ENCODE peak calls at places on chromosomes 7 and 10, in six cellular contexts. One of them, this sample, is unnamed.

GRCh38 chr10:100370976-100371706 is 24.1 kb downstream of the SCD start:
- DNase-seq in GM12878: peak
- DNase-seq in H1: peak
- DNase-seq in HepG2: peak
- DNase-seq in SK-N-SH: no peak
- DNase-seq in K562: peak
- DNase-seq in this sample: no peak

GRCh38 chr10:36446873-36447272 is 678.5 kb upstream of the ANKRD30A start:
- DNase-seq in HepG2: no peak
- DNase-seq in SK-N-SH: peak
- DNase-seq in H1: no peak
- DNase-seq in K562: no peak
- DNase-seq in GM12878: no peak
- DNase-seq in this sample: no peak

GRCh38 chr10:95831515-95831914 is 75.6 kb downstream of the ENTPD1 start:
- DNase-seq in SK-N-SH: no peak
- DNase-seq in H1: no peak
- DNase-seq in HepG2: no peak
- DNase-seq in K562: no peak
- DNase-seq in GM12878: no peak
- DNase-seq in this sample: no peak

GRCh38 chr10:50740351-50740688 is 584 bp downstream of the ASAH2B start:
- DNase-seq in H1: no peak
- DNase-seq in GM12878: peak
- DNase-seq in SK-N-SH: no peak
- DNase-seq in HepG2: peak
- DNase-seq in K562: no peak
- DNase-seq in this sample: no peak

GRCh38 chr10:773562-774161 is 84.2 kb upstream of the DIP2C start:
- DNase-seq in GM12878: no peak
- DNase-seq in SK-N-SH: no peak
- DNase-seq in H1: no peak
- DNase-seq in K562: no peak
- DNase-seq in HepG2: no peak
- DNase-seq in this sample: no peak

GRCh38 chr7:106979551-106980357 is 64.8 kb upstream of the PRKAR2B start:
- DNase-seq in H1: no peak
- DNase-seq in SK-N-SH: no peak
- DNase-seq in GM12878: no peak
- DNase-seq in HepG2: no peak
- DNase-seq in K562: peak
- DNase-seq in this sample: no peak

GRCh38 chr7:52482076-52482475 is 553.4 kb upstream of the POM121L12 start:
- DNase-seq in H1: no peak
- DNase-seq in HepG2: no peak
- DNase-seq in SK-N-SH: no peak
- DNase-seq in GM12878: no peak
- DNase-seq in K562: no peak
- DNase-seq in this sample: no peak

GRCh38 chr10:125768217-125768616 is 7.4 kb downstream of the MMP21 start:
- DNase-seq in H1: no peak
- DNase-seq in SK-N-SH: peak
- DNase-seq in GM12878: no peak
- DNase-seq in HepG2: no peak
- DNase-seq in K562: peak
- DNase-seq in this sample: no peak

GRCh38 chr7:96040250-96040772 is 268.0 kb downstream of the DYNC1I1 start:
- DNase-seq in K562: no peak
- DNase-seq in GM12878: no peak
- DNase-seq in SK-N-SH: peak
- DNase-seq in H1: no peak
- DNase-seq in HepG2: no peak
- DNase-seq in this sample: no peak

GRCh38 chr10:76651148-76651547 is 986.5 kb downstream of the KCNMA1 start:
- DNase-seq in GM12878: no peak
- DNase-seq in HepG2: no peak
- DNase-seq in SK-N-SH: no peak
- DNase-seq in K562: no peak
- DNase-seq in H1: no peak
- DNase-seq in this sample: no peak

GRCh38 chr7:43625453-43625852 is 42.5 kb downstream of the STK17A start:
- DNase-seq in HepG2: no peak
- DNase-seq in H1: no peak
- DNase-seq in GM12878: no peak
- DNase-seq in K562: no peak
- DNase-seq in SK-N-SH: no peak
- DNase-seq in this sample: no peak

GRCh38 chr10:126227762-126228134 is 160.5 kb downstream of the ADAM12 start:
- DNase-seq in SK-N-SH: no peak
- DNase-seq in HepG2: no peak
- DNase-seq in GM12878: no peak
- DNase-seq in K562: no peak
- DNase-seq in H1: no peak
- DNase-seq in this sample: no peak

GRCh38 chr7:79282051-79282694 is 171.3 kb downstream of the MAGI2 start:
- DNase-seq in GM12878: no peak
- DNase-seq in HepG2: no peak
- DNase-seq in SK-N-SH: peak
- DNase-seq in K562: no peak
- DNase-seq in H1: no peak
- DNase-seq in this sample: peak

GRCh38 chr7:26182706-26183105 is 17.8 kb downstream of the HNRNPA2B1 start:
- DNase-seq in H1: no peak
- DNase-seq in K562: no peak
- DNase-seq in HepG2: no peak
- DNase-seq in SK-N-SH: no peak
- DNase-seq in GM12878: no peak
- DNase-seq in this sample: no peak

GRCh38 chr10:23294638-23295247 is 49.9 kb downstream of the C10orf67 start:
- DNase-seq in GM12878: no peak
- DNase-seq in HepG2: no peak
- DNase-seq in H1: no peak
- DNase-seq in SK-N-SH: peak
- DNase-seq in K562: no peak
- DNase-seq in this sample: no peak

GRCh38 chr10:118865998-118866778 is 111.4 kb upstream of the CACUL1 start:
- DNase-seq in K562: no peak
- DNase-seq in H1: no peak
- DNase-seq in HepG2: peak
- DNase-seq in SK-N-SH: peak
- DNase-seq in GM12878: no peak
- DNase-seq in this sample: no peak

GRCh38 chr7:66751945-66752344 is 11.4 kb downstream of the RABGEF1 start:
- DNase-seq in GM12878: no peak
- DNase-seq in SK-N-SH: no peak
- DNase-seq in H1: no peak
- DNase-seq in K562: no peak
- DNase-seq in HepG2: no peak
- DNase-seq in this sample: no peak

GRCh38 chr7:46485481-46486065 is 564.5 kb upstream of the IGFBP3 start:
- DNase-seq in K562: no peak
- DNase-seq in SK-N-SH: no peak
- DNase-seq in HepG2: no peak
- DNase-seq in GM12878: no peak
- DNase-seq in H1: no peak
- DNase-seq in this sample: no peak

GRCh38 chr7:1874522-1875389 is 204.7 kb downstream of the ELFN1 start:
- DNase-seq in GM12878: no peak
- DNase-seq in H1: no peak
- DNase-seq in SK-N-SH: no peak
- DNase-seq in HepG2: no peak
- DNase-seq in K562: no peak
- DNase-seq in this sample: no peak

GRCh38 chr7:98166668-98166970 is 44.6 kb upstream of the BHLHA15 start:
- DNase-seq in SK-N-SH: no peak
- DNase-seq in GM12878: no peak
- DNase-seq in K562: no peak
- DNase-seq in H1: no peak
- DNase-seq in HepG2: no peak
- DNase-seq in this sample: no peak

GRCh38 chr7:14389052-14389988 is 399.9 kb upstream of the ETV1 start:
- DNase-seq in HepG2: no peak
- DNase-seq in K562: no peak
- DNase-seq in H1: no peak
- DNase-seq in SK-N-SH: no peak
- DNase-seq in GM12878: no peak
- DNase-seq in this sample: no peak

GRCh38 chr7:134083766-134084487 is 43.2 kb upstream of the LRGUK start:
- DNase-seq in HepG2: no peak
- DNase-seq in K562: peak
- DNase-seq in GM12878: no peak
- DNase-seq in SK-N-SH: no peak
- DNase-seq in H1: no peak
- DNase-seq in this sample: no peak

GRCh38 chr10:69451209-69451783 is at the start of gene TSPAN15:
- DNase-seq in K562: peak
- DNase-seq in H1: peak
- DNase-seq in SK-N-SH: peak
- DNase-seq in GM12878: peak
- DNase-seq in HepG2: peak
- DNase-seq in this sample: peak

GRCh38 chr10:15197276-15197675 is 28.8 kb upstream of the NMT2 start:
- DNase-seq in H1: no peak
- DNase-seq in HepG2: no peak
- DNase-seq in K562: no peak
- DNase-seq in GM12878: no peak
- DNase-seq in SK-N-SH: no peak
- DNase-seq in this sample: no peak

GRCh38 chr7:50981743-50982142 is 199.0 kb upstream of the GRB10 start:
- DNase-seq in K562: no peak
- DNase-seq in GM12878: no peak
- DNase-seq in SK-N-SH: no peak
- DNase-seq in H1: no peak
- DNase-seq in HepG2: no peak
- DNase-seq in this sample: no peak

GRCh38 chr10:23081156-23081833 is 14.1 kb upstream of the MSRB2 start:
- DNase-seq in HepG2: no peak
- DNase-seq in K562: no peak
- DNase-seq in SK-N-SH: peak
- DNase-seq in H1: no peak
- DNase-seq in GM12878: no peak
- DNase-seq in this sample: no peak

GRCh38 chr7:98394377-98394836 is 6.5 kb downstream of the BAIAP2L1 start:
- DNase-seq in K562: no peak
- DNase-seq in HepG2: no peak
- DNase-seq in H1: no peak
- DNase-seq in SK-N-SH: no peak
- DNase-seq in GM12878: no peak
- DNase-seq in this sample: no peak

GRCh38 chr10:71811351-71811750 is 38.0 kb upstream of the VSIR start:
- DNase-seq in H1: no peak
- DNase-seq in K562: no peak
- DNase-seq in HepG2: no peak
- DNase-seq in GM12878: no peak
- DNase-seq in SK-N-SH: no peak
- DNase-seq in this sample: no peak

GRCh38 chr10:1160561-1160961 is 104.4 kb downstream of the WDR37 start:
- DNase-seq in HepG2: no peak
- DNase-seq in K562: no peak
- DNase-seq in H1: peak
- DNase-seq in SK-N-SH: no peak
- DNase-seq in GM12878: no peak
- DNase-seq in this sample: no peak

GRCh38 chr10:124249812-124250432 is 156.5 kb upstream of the CHST15 start:
- DNase-seq in H1: peak
- DNase-seq in SK-N-SH: no peak
- DNase-seq in K562: peak
- DNase-seq in GM12878: no peak
- DNase-seq in HepG2: no peak
- DNase-seq in this sample: no peak
- H3K4me3 ChIP-seq in H1: no peak
- H3K4me3 ChIP-seq in SK-N-SH: no peak
- H3K4me3 ChIP-seq in K562: no peak
- H3K4me3 ChIP-seq in GM12878: no peak
- H3K4me3 ChIP-seq in HepG2: no peak
- H3K4me3 ChIP-seq in this sample: no peak

DNA sequence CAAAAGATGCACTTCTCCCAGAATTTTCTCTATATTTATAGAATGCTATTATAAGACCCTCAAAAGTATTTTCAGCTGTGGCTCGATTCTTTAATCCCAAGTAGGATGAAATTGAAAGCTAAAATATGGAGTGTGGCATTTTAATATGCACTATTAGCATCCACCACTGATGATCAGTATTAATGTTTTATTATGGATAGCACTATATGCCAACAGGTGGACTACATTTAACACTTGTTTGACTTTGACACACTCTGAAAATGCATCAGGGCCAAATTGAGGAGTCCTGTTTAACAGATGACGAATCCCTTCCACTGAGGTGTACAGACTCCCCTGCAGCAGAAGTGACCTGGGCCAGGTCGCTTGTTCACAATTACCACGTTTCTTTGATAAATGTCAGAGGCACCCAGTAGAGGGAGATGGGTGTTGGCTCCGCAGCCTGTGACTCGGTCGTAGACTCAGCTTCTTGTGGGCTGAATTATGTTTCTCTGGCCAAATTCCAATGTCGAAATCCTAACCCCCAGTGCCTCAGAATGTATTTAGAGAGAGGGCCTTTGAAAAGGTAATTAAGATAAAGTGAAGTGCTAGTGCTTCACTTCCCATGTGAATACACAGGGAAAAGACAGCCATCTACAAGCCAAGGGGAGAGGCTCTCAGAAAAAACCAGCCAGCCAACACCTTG is 48.1 kb downstream of the WIPF3 start:
- DNase-seq in GM12878: no peak
- DNase-seq in SK-N-SH: no peak
- DNase-seq in HepG2: no peak
- DNase-seq in K562: no peak
- DNase-seq in H1: no peak
- DNase-seq in this sample: no peak
- TF ChIP-seq GABPA in GM12878: no peak
- TF ChIP-seq GABPA in SK-N-SH: no peak
- TF ChIP-seq GABPA in HepG2: no peak
- TF ChIP-seq GABPA in K562: no peak
- TF ChIP-seq GABPA in H1: no peak
- TF ChIP-seq GABPA in this sample: no peak

DNA sequence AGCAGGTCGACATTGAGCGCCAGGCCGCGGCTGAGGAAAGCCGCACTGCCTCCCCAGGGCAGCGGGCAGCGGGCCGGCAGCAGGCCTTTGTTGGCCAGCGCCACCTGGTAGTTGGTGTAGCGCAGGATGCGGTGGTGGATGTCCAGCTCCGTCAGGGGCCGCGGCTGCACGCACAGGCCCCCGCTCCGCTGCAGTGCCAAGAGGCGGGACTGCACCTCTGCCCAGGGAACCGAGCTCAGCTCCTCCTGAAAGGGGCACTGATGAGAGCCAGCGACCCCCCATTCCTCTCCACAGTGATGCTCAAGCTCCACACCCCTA is 5.2 kb downstream of the ATG9B start:
- DNase-seq in GM12878: no peak
- DNase-seq in H1: no peak
- DNase-seq in K562: no peak
- DNase-seq in HepG2: no peak
- DNase-seq in SK-N-SH: no peak
- DNase-seq in this sample: no peak
- H3K4me3 ChIP-seq in GM12878: no peak
- H3K4me3 ChIP-seq in H1: no peak
- H3K4me3 ChIP-seq in K562: no peak
- H3K4me3 ChIP-seq in HepG2: no peak
- H3K4me3 ChIP-seq in SK-N-SH: no peak
- H3K4me3 ChIP-seq in this sample: no peak

GRCh38 chr10:90413196-90413595 is 444.6 kb downstream of the HTR7 start:
- DNase-seq in K562: no peak
- DNase-seq in H1: no peak
- DNase-seq in GM12878: no peak
- DNase-seq in HepG2: no peak
- DNase-seq in SK-N-SH: no peak
- DNase-seq in this sample: no peak
- TF ChIP-seq GABPA in K562: no peak
- TF ChIP-seq GABPA in H1: no peak
- TF ChIP-seq GABPA in GM12878: no peak
- TF ChIP-seq GABPA in HepG2: no peak
- TF ChIP-seq GABPA in SK-N-SH: no peak
- TF ChIP-seq GABPA in this sample: no peak

This sample was measured in HL-60.